ENCODE peak calls at places on chromosome 15, in seven cellular contexts. S, J, N, A, K, G and Y are unnamed samples.

GRCh38 chr15:25724899-25725298 is 138.2 kb downstream of the ATP10A start:
- DNase-seq in N (no peak), A (no peak), G (no peak), K (no peak), J (no peak), S (no peak), Y (no peak)

GRCh38 chr15:79179108-79179561 is 88.6 kb upstream of the RASGRF1 start:
- DNase-seq in A (no peak), S (no peak), J (no peak), K (no peak), N (peak; percentile 73), G (peak; percentile 88), Y (no peak)

GRCh38 chr15:77525907-77526581 is 105.4 kb downstream of the HMG20A start:
- DNase-seq in G (no peak), S (no peak), K (no peak), N (no peak), A (no peak), J (no peak), Y (no peak)

GRCh38 chr15:34436956-34437442 is 609 bp downstream of the GOLGA8A start:
- DNase-seq in J (no peak), A (peak; percentile 78), G (peak; percentile 74), K (no peak), N (peak; percentile 3), S (no peak), Y (no peak)

GRCh38 chr15:57044961-57045360 is 126.5 kb downstream of the TCF12 start:
- DNase-seq in N (no peak), K (no peak), S (no peak), G (no peak), A (no peak), J (no peak), Y (no peak)

GRCh38 chr15:84980196-84981053 is 1.2 kb upstream of the PDE8A start:
- DNase-seq in S (peak; percentile 67), K (peak; percentile 91), N (peak; percentile 75), G (peak; percentile 88), A (peak; percentile 88), J (peak; percentile 45), Y (peak; percentile 50)

GRCh38 chr15:60362318-60363023 is 35.3 kb downstream of the ANXA2 start:
- DNase-seq in A (no peak), N (peak; percentile 11), K (no peak), S (no peak), J (no peak), G (peak; percentile 22), Y (peak; percentile 88)

GRCh38 chr15:33565099-33565498 is 254.3 kb downstream of the RYR3 start:
- DNase-seq in N (no peak), K (no peak), G (no peak), A (no peak), S (no peak), J (no peak), Y (no peak)

GRCh38 chr15:40479024-40479423 is 8.2 kb downstream of the CHST14 start:
- DNase-seq in G (no peak), A (no peak), K (no peak), J (no peak), S (no peak), N (no peak), Y (no peak)

GRCh38 chr15:72334842-72335241 is 14.9 kb upstream of the CELF6 start:
- DNase-seq in K (no peak), J (no peak), S (no peak), N (no peak), A (no peak), G (no peak), Y (no peak)

GRCh38 chr15:73317651-73318462 is 50.9 kb downstream of the HCN4 start:
- DNase-seq in A (peak; percentile 9), G (no peak), S (no peak), J (no peak), N (no peak), K (no peak), Y (no peak)

GRCh38 chr15:86036243-86036642 is 43.4 kb upstream of the AGBL1 start:
- DNase-seq in S (no peak), K (no peak), N (no peak), G (no peak), A (no peak), J (no peak), Y (no peak)

GRCh38 chr15:50109086-50109987 is 9.7 kb downstream of the ATP8B4 start:
- DNase-seq in A (no peak), J (no peak), K (no peak), S (no peak), N (no peak), G (no peak), Y (no peak)

GRCh38 chr15:70320077-70320830 is 222.5 kb upstream of the TLE3 start:
- DNase-seq in A (no peak), N (no peak), K (no peak), S (no peak), G (no peak), J (no peak), Y (no peak)

DNA sequence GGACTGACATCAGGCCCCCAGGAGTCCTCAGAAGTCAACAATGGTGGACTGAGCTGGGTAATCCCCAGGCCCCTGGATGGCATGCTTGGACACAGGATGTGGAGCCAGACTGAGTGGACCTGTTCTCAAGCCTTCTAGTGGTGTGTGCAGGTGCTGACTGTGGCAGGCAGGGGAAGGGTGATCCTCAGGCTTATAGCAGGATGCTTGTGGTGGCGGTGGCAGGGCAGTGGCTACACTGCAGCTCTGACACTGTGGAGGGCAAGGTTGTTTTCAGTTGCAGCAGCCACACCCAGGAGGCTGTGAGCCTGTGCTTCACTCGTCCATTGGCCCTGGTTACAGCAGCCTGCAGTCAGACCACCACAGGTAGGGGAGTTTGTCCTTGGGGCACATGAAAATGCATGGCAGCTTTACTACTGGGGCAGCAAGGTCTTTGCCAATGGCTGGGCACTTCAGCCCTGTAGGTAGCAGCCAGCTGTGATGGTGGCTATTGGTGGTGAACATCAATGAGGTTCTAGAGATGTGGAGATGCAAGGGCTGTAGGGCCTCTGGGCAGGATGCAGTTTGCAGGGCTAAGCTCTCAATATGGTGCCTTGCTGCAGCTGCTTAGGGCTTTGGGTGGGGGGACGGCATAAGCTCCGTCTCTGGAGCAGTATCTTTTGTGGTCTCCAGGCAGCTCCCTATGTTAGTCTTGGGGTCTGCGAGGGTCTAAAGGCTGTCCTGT is 17.5 kb upstream of the MYO5A start:
- DNase-seq in S (no peak), N (no peak), A (no peak), J (no peak), K (no peak), G (no peak), Y (no peak)
- TF ChIP-seq POLR2AphosphoS5 in S (peak; percentile 14), N (peak; percentile 21), A (no peak), J (peak; percentile 55), K (peak; percentile 16), G (no peak), Y (peak; percentile 42)

GRCh38 chr15:42736178-42736792 is 643 bp downstream of the CDAN1 start:
- DNase-seq in N (no peak), K (no peak), G (peak; percentile 24), S (no peak), A (peak; percentile 81), J (no peak), Y (no peak)
- TF ChIP-seq SIN3A in N (no peak), K (no peak), G (no peak), S (no peak), A (no peak), J (no peak), Y (no peak)

DNA sequence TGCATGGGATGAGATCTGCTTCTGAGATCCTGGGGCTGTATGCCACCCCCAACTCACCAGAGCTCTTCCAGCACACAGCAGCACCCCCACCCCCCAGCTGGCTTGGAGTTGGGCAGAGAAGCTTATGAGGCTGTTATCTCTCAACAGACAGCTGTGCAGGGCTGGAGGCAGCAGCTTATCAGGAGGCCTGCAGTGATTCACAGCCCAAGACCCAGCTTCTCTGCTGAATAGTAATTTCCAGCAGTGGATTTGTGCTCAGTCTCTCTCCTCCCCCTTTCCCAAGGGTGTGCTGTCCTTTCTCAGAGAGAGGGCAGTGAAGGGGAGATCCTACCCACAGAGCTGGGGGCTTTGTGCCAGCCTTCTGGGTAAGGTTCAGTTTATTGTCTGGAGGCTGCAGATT is 2.1 kb downstream of the RPP25 start:
- DNase-seq in S (no peak), J (no peak), K (no peak), A (peak; percentile 79), N (no peak), G (peak; percentile 95), Y (no peak)
- TF ChIP-seq POLR2AphosphoS5 in S (no peak), J (no peak), K (no peak), A (peak; percentile 28), N (no peak), G (peak; percentile 99), Y (no peak)

GRCh38 chr15:94411279-94411678 is 179.9 kb downstream of the MCTP2 start:
- DNase-seq in K (no peak), N (no peak), J (no peak), A (no peak), G (no peak), S (no peak), Y (no peak)

GRCh38 chr15:94414921-94415320 is 183.6 kb downstream of the MCTP2 start:
- DNase-seq in J (no peak), N (no peak), G (no peak), S (no peak), K (no peak), A (no peak), Y (no peak)

GRCh38 chr15:94416829-94417228 is 185.5 kb downstream of the MCTP2 start:
- DNase-seq in G (no peak), K (no peak), A (no peak), J (no peak), N (no peak), S (no peak), Y (no peak)

GRCh38 chr15:94417464-94418293 is 186.3 kb downstream of the MCTP2 start:
- DNase-seq in G (no peak), N (no peak), J (no peak), K (no peak), S (no peak), A (no peak), Y (no peak)

GRCh38 chr15:94412979-94413741 is 181.8 kb downstream of the MCTP2 start:
- DNase-seq in J (no peak), N (peak; percentile 22), A (no peak), S (peak; percentile 6), G (peak; percentile 1), K (no peak), Y (peak; percentile 10)
- TF ChIP-seq SIN3A in J (no peak), N (no peak), A (no peak), S (no peak), G (no peak), K (no peak), Y (no peak)